ENCODE peak calls at places on chromosomes 4 and X, in five cellular contexts. J is astrocyte; Y is fibroblast of the aortic adventitia; V is CD8-positive, alpha-beta T cell; A is neural crest cell. M is an unnamed sample.

GRCh38 chr4:89572224-89572858 is 264.6 kb downstream of the SNCA start:
- DNase-seq in Y (no peak), V (no peak), A (no peak), J (peak), M (no peak)

GRCh38 chrX:1576201-1577101 is 15.0 kb upstream of the AKAP17A start:
- DNase-seq in A (no peak), V (no peak), J (no peak), Y (no peak), M (no peak)

GRCh38 chr4:79197275-79198009 is 128.4 kb downstream of the NAA11 start:
- DNase-seq in J (no peak), A (no peak), V (no peak), Y (no peak), M (no peak)

GRCh38 chr4:40918330-40918729 is 168.6 kb downstream of the NSUN7 start:
- DNase-seq in A (no peak), Y (peak), V (no peak), J (peak), M (no peak)

GRCh38 chrX:153927686-153927935 is 1.5 kb upstream of the ARHGAP4 start:
- DNase-seq in Y (no peak), A (no peak), V (no peak), J (no peak), M (no peak)

GRCh38 chrX:826448-826847 is 195.9 kb downstream of the SHOX start:
- DNase-seq in A (no peak), Y (peak), J (no peak), V (no peak), M (no peak)

GRCh38 chrX:47129879-47130358 is 14.6 kb downstream of the NDUFB11 start:
- DNase-seq in V (no peak), J (no peak), A (no peak), Y (no peak), M (no peak)

GRCh38 chr4:5409980-5410618 is 298.3 kb downstream of the EVC2 start:
- DNase-seq in Y (no peak), J (no peak), V (no peak), A (no peak), M (no peak)

GRCh38 chr4:40648742-40649281 is 19.1 kb upstream of the RBM47 start:
- DNase-seq in Y (no peak), V (no peak), J (no peak), A (no peak), M (no peak)

GRCh38 chrX:129959493-129959832 is 23.0 kb upstream of the BCORL1 start:
- DNase-seq in J (no peak), Y (no peak), V (no peak), A (no peak), M (no peak)

GRCh38 chr4:168551211-168551610 is 54.4 kb downstream of the PALLD start:
- DNase-seq in J (peak), Y (peak), V (no peak), A (no peak), M (no peak)

GRCh38 chr4:111013846-111014245 is 391.0 kb upstream of the PITX2 start:
- DNase-seq in J (no peak), A (no peak), V (no peak), Y (no peak), M (no peak)

GRCh38 chr4:3304831-3305609 is 12.2 kb downstream of the RGS12 start:
- DNase-seq in J (peak), V (no peak), A (no peak), Y (peak), M (no peak)

GRCh38 chr4:94517492-94517891 is 65.8 kb downstream of the PDLIM5 start:
- DNase-seq in A (no peak), Y (no peak), V (no peak), J (no peak), M (no peak)

GRCh38 chr4:71460368-71460767 is 121.5 kb downstream of the SLC4A4 start:
- DNase-seq in A (no peak), V (no peak), J (no peak), Y (no peak), M (no peak)

GRCh38 chr4:119394826-119395225 is 72.9 kb upstream of the FABP2 start:
- DNase-seq in V (no peak), Y (no peak), J (no peak), A (no peak), M (no peak)

GRCh38 chrX:39772057-39772832 is 325.5 kb downstream of the BCOR start:
- DNase-seq in A (peak), V (peak), J (peak), Y (no peak), M (no peak)

GRCh38 chr4:17024430-17024829 is 126.0 kb upstream of the LDB2 start:
- DNase-seq in J (no peak), V (no peak), A (no peak), Y (peak), M (no peak)

GRCh38 chrX:42678133-42678532 is 99.8 kb downstream of the PPP1R2C start:
- DNase-seq in Y (peak), J (no peak), A (no peak), V (no peak), M (no peak)

GRCh38 chr4:76434901-76435688 is at the start of gene SHROOM3:
- DNase-seq in Y (peak), V (no peak), A (peak), J (peak), M (no peak)

GRCh38 chr4:159352609-159353008 is 249.7 kb downstream of the RAPGEF2 start:
- DNase-seq in J (no peak), V (no peak), A (no peak), Y (no peak), M (no peak)

GRCh38 chr4:71132486-71132885 is 139.0 kb downstream of the DCK start:
- DNase-seq in V (no peak), A (no peak), J (no peak), Y (peak), M (no peak)

GRCh38 chrX:3299626-3300025 is 46.8 kb downstream of the MXRA5 start:
- DNase-seq in A (no peak), Y (peak), V (no peak), J (no peak), M (no peak)

GRCh38 chr4:186724048-186724860 is 598 bp upstream of the FAT1 start:
- DNase-seq in A (peak), J (peak), Y (peak), V (no peak), M (no peak)

GRCh38 chrX:47849776-47850175 is 13.1 kb downstream of the ZNF81 start:
- DNase-seq in A (no peak), V (no peak), Y (no peak), J (no peak), M (no peak)

GRCh38 chrX:41265615-41266014 is 68.3 kb upstream of the DDX3X start:
- DNase-seq in Y (peak), J (peak), V (peak), A (no peak), M (no peak)

GRCh38 chrX:106203315-106203714 is 35.2 kb downstream of the PWWP3B start:
- DNase-seq in J (no peak), Y (no peak), V (no peak), A (no peak), M (no peak)

GRCh38 chr4:118280501-118281218 is 72.1 kb downstream of the PRSS12 start:
- DNase-seq in Y (peak), J (peak), V (peak), A (peak), M (peak)

GRCh38 chr4:110631582-110632505 is 9.0 kb upstream of the PITX2 start:
- DNase-seq in A (peak), J (peak), Y (peak), V (no peak), M (peak)

GRCh38 chr4:153232768-153233167 is 28.5 kb downstream of the TRIM2 start:
- DNase-seq in Y (peak), J (no peak), V (no peak), A (no peak), M (no peak)

GRCh38 chrX:97563531-97564133 is 679.9 kb downstream of the RPA4 start:
- DNase-seq in Y (peak), J (peak), V (peak), A (no peak), M (peak)

GRCh38 chrX:63993936-63994335 is 208.9 kb upstream of the ARHGEF9 start:
- DNase-seq in Y (no peak), V (no peak), A (no peak), J (no peak), M (no peak)

GRCh38 chrX:9182041-9182440 is 148.1 kb upstream of the FAM9B start:
- DNase-seq in V (no peak), J (no peak), A (no peak), Y (no peak), M (no peak)

GRCh38 chr4:189785257-189785656 is 155.4 kb upstream of the FRG1 start:
- DNase-seq in V (no peak), J (no peak), Y (no peak), A (no peak), M (no peak)

GRCh38 chr4:90060039-90060438 is 67.2 kb upstream of the CCSER1 start:
- DNase-seq in A (no peak), Y (no peak), J (no peak), V (no peak), M (no peak)

GRCh38 chr4:24102621-24103020 is 212.8 kb upstream of the PPARGC1A start:
- DNase-seq in J (no peak), V (no peak), Y (no peak), A (no peak), M (no peak)

DNA sequence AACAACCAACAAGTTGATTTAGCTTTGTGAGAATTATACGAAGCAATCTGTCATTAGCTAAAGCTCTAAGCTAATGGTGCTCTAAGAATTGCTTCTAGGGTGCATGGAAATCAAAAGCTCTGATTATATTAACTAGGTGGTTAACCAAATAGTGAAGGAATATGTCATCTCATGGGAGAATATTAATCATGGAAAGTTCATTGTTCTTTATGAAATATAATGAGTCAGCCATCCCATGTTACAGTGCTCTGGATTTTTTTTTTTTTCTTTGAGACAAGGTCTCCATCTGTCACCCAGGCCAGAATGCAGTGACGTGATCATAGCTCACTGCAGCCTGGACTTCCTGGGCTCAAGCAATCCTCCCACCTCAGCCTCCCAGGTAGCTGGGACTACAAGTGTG is 10.5 kb downstream of the DCAF8L2 start:
- DNase-seq in A (no peak), J (peak), Y (peak), V (no peak), M (no peak)
- TF ChIP-seq CTCF in A (no peak), J (no peak), Y (no peak), V (no peak), M (no peak)

DNA sequence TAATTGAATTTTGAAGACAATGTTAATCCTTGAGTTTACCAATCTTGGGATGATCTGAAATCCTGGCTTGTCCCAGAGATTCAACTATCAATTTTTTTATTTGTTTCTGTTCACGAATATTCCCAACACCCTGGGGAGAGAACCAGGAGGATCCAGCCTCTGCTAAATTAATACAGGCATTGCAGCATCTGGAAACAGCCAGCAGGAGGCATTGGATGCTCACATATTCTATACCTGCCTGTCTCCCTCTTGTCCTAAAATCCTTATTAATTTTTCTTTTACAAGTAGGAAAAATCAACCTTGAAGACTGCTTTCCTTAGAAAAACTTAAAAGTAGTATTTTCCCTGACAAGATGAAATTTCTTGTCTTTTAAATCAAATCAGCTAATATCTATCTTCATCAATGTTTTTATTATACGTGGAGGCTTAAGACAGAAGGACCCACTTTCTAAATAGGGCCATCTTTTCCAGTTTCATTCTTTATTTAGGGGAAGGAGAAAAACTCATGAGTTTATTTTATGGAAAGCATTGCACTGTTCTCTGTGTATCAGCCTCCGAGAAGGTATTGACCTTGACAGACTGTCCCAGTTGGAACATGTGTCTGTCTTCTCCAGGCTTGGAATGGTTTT is 102.4 kb downstream of the CLNK start:
- DNase-seq in V (peak), Y (peak), A (peak), J (peak), M (no peak)
- TF ChIP-seq CTCF in V (peak), Y (peak), A (peak), J (peak), M (peak)

DNA sequence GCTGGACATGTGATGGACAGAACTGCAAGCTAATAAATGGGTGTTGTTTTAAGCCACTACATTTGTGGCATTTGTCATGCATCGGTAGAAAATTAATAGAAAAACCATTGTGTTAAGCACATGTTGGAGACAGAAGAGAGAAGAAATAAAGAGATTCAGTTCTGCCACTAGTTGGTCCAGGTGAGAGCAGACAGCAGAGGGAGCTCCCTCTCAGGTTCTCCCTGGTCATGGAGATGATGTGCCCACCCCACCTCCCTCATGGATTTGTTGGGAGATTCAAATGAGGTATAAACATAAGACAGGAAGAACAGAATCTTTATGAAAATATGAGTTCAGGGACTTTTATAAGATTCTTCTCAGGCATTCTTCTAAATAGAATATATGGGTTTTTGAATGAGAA is 36.8 kb upstream of the OCIAD2 start:
- DNase-seq in Y (no peak), A (no peak), J (no peak), V (no peak), M (no peak)
- TF ChIP-seq CTCF in Y (no peak), A (peak), J (no peak), V (no peak), M (no peak)

GRCh38 chr4:72931346-72931745 is 138.2 kb downstream of the COX18 start:
- DNase-seq in V (no peak), Y (no peak), A (no peak), J (no peak), M (no peak)
- TF ChIP-seq CTCF in V (no peak), Y (no peak), A (no peak), J (no peak), M (no peak)

GRCh38 chrX:121579016-121579760 is 531.8 kb downstream of the GLUD2 start:
- DNase-seq in Y (peak), V (no peak), A (peak), J (no peak), M (no peak)
- TF ChIP-seq CTCF in Y (peak), V (no peak), A (peak), J (peak), M (peak)

DNA sequence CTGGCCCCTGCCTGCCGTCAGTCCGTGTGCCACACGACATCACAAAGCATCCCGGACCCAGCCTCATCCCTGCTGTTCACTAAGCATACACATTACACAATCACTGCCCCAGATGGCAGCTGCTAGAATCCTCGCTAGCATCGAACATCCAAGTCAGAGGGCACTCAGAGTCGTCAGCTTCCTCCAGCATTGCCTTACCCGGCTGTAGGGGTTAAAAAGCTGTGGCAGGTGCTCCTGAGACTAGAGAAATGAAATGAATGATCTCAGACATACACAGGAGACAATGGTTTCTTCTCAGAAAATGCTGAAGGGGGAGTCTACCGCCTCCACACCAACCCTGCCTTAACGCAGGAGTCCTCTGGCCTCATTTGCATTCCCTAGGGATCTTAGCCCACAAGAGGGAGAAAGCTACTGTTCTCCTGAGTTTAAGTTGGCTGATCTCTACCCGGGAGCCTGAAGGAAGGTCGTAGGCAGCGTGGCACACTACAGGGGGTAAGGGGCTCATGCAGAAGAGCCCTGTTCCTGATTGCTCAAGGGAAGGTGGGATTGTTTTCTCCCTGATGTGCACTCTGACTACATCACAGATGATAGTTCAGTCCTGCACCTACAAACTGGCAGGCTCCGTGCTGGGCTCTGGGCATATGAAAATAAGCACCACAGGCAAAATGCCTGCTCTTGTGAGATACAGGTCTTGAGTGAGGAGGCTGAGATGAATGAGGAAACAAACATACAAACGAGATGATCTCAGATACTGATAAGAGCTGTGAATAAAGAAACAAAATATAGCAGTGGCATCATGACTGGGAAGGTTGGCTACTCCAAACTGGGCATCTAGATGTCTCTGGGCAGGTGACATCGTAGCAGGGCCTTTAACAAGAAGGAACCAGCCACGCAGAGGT is 2.6 kb upstream of the KIAA0232 start:
- DNase-seq in J (no peak), V (no peak), Y (no peak), A (no peak), M (no peak)
- TF ChIP-seq CTCF in J (no peak), V (no peak), Y (no peak), A (no peak), M (no peak)

GRCh38 chrX:120450163-120450562 is 18.9 kb downstream of the LAMP2 start:
- DNase-seq in A (no peak), Y (peak), V (no peak), J (no peak), M (peak)
- TF ChIP-seq CTCF in A (peak), Y (no peak), V (no peak), J (no peak), M (peak)

DNA sequence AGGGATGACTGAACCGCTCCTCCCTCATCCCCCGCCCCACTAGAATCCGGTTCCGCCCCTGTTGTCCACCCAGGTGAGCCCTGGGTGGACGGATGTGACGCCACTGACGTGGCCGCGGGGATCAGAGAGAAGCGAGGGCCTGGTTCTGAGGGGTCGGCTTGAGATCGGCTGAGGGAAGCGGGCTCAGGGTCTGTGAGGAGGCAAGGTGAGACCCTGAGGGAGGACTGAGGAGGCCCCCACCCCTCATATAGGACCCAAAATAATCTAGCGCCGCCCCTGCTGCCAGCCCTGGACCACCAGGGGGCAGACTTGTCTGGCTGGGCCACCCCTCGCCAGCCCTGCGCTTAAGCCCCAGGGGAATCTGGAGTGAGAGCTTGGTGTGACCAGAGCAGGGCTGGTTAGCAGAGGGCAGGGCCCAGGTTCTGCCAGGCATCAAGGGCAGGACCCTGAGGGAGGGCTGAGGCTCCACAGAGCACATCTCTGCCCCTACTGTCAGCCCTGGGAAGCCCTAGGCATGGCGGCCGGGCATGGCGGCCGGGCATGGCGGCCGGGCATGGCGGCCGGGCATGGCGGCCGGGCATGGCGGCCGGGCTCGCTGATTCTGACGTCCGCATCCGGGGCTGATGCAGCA is at the start of gene MAGEA8:
- DNase-seq in J (no peak), Y (no peak), A (no peak), V (no peak), M (peak)
- TF ChIP-seq CTCF in J (no peak), Y (no peak), A (peak), V (no peak), M (no peak)

DNA sequence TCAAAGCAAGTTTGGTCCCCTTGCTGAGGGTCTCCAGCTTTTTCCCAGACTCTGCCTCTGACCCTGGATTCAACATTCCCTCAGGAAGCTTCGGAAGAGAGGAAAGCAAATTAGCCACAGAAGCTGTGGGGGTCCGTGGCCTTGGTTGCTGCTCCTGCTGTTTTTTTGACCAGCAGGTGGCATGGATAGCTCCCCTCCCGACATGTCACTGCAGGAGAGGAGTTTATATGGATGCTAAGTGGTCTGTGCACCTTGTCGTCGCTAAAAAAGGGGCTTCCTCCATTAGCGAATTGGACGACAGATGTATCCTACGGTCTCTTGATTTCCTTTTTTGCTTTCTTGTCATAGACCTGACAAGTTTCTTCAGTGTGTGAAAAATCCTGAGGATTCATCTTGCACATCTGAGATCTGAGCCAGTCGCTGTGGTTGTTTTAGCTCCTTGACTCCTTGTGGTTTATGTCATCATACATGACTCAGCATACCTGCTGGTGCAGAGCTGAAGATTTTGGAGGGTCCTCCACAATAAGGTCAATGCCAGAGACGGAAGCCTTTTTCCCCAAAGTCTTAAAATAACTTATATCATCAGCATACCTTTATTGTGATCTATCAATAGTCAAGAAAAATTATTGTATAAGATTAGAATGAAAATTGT is 70.2 kb downstream of the CD38 start:
- DNase-seq in Y (no peak), A (no peak), J (peak), V (no peak), M (no peak)
- TF ChIP-seq CTCF in Y (no peak), A (no peak), J (no peak), V (no peak), M (no peak)